ENCODE peak calls at places on chromosomes 3 and 15, in six cellular contexts. K is ovary, X is lower lobe of right lung, I is endodermal cell, Y is tibial nerve, R is PC-3. B is an unnamed sample.
A peak's percentile ranks its signal among the peaks of the same experiment; 100 is the strongest.

GRCh38 chr15:91973481-91973880 is 120.0 kb downstream of the SLCO3A1 start:
- DNase-seq in K (no peak), X (no peak), I (no peak), Y (no peak), R (no peak), B (no peak)

GRCh38 chr3:42179110-42179725 is 86.8 kb downstream of the CCK start:
- DNase-seq in K (peak; percentile 35), X (no peak), I (peak; percentile 74), Y (no peak), R (peak; percentile 97), B (peak; percentile 13)

GRCh38 chr3:179430277-179430870 is 20.9 kb downstream of the GNB4 start:
- DNase-seq in K (no peak), X (no peak), I (no peak), Y (no peak), R (peak; percentile 19), B (no peak)

GRCh38 chr15:66760358-66760967 is 58.4 kb downstream of the SMAD6 start:
- DNase-seq in K (peak; percentile 39), X (no peak), I (no peak), Y (no peak), R (no peak), B (no peak)

GRCh38 chr3:45088543-45088942 is 57.6 kb downstream of the CDCP1 start:
- DNase-seq in K (no peak), X (no peak), I (no peak), Y (no peak), R (peak; percentile 49), B (no peak)

GRCh38 chr15:76060098-76060989 is 559 bp downstream of the TMEM266 start:
- DNase-seq in K (no peak), X (no peak), I (no peak), Y (no peak), R (no peak), B (no peak)

GRCh38 chr3:4977001-4977888 is 2.0 kb upstream of the BHLHE40 start:
- DNase-seq in K (peak; percentile 88), X (peak; percentile 87), I (peak; percentile 91), Y (peak; percentile 62), R (peak; percentile 63), B (no peak)

GRCh38 chr3:11642455-11643162 is 1.1 kb downstream of the VGLL4 start:
- DNase-seq in K (peak; percentile 85), X (peak; percentile 82), I (peak; percentile 77), Y (peak; percentile 68), R (peak; percentile 73), B (no peak)

GRCh38 chr3:49721165-49721860 is 1.8 kb upstream of the AMIGO3 start:
- DNase-seq in K (no peak), X (no peak), I (no peak), Y (no peak), R (no peak), B (no peak)

GRCh38 chr15:57015897-57016296 is 97.5 kb downstream of the TCF12 start:
- DNase-seq in K (no peak), X (no peak), I (no peak), Y (no peak), R (peak; percentile 79), B (no peak)

GRCh38 chr15:90419738-90420487 is 31.9 kb downstream of the IQGAP1 start:
- DNase-seq in K (no peak), X (no peak), I (no peak), Y (no peak), R (peak; percentile 93), B (no peak)

GRCh38 chr15:64519897-64520296 is 59.5 kb downstream of the ZNF609 start:
- DNase-seq in K (no peak), X (no peak), I (no peak), Y (no peak), R (no peak), B (no peak)

GRCh38 chr3:17555525-17555924 is 186.9 kb downstream of the TBC1D5 start:
- DNase-seq in K (no peak), X (no peak), I (no peak), Y (no peak), R (no peak), B (no peak)

GRCh38 chr15:64893481-64894394 is 18.0 kb upstream of the ANKDD1A start:
- DNase-seq in K (peak; percentile 94), X (peak; percentile 95), I (peak; percentile 99), Y (peak; percentile 81), R (peak; percentile 40), B (no peak)

GRCh38 chr3:5181479-5182141 is 5.9 kb upstream of the EDEM1 start:
- DNase-seq in K (no peak), X (no peak), I (no peak), Y (no peak), R (no peak), B (no peak)

GRCh38 chr3:44077267-44077666 is 164.4 kb upstream of the TOPAZ1 start:
- DNase-seq in K (no peak), X (no peak), I (peak; percentile 63), Y (no peak), R (no peak), B (no peak)

GRCh38 chr3:173911446-173911845 is 513.9 kb downstream of the NLGN1 start:
- DNase-seq in K (no peak), X (no peak), I (no peak), Y (no peak), R (no peak), B (no peak)

GRCh38 chr3:31213869-31214486 is 318.7 kb upstream of the STT3B start:
- DNase-seq in K (no peak), X (no peak), I (no peak), Y (no peak), R (peak; percentile 22), B (no peak)

GRCh38 chr3:56758539-56758981 is 43.2 kb downstream of the ARHGEF3 start:
- DNase-seq in K (no peak), X (peak; percentile 55), I (no peak), Y (no peak), R (peak; percentile 84), B (no peak)

GRCh38 chr3:194686816-194687637 is 1.3 kb downstream of the FAM43A start:
- DNase-seq in K (peak; percentile 73), X (peak; percentile 54), I (peak; percentile 77), Y (no peak), R (peak; percentile 34), B (no peak)

GRCh38 chr3:59542276-59542675 is 492.5 kb upstream of the CFAP20DC start:
- DNase-seq in K (no peak), X (no peak), I (no peak), Y (no peak), R (no peak), B (no peak)
- H3K4me1 ChIP-seq in K (no peaks in the 10 kb centered on the region), X (no peaks in the 10 kb centered on the region), I (peaks cover 22% of the 10 kb centered on the region), Y (no peaks in the 10 kb centered on the region), R (no peaks in the 10 kb centered on the region), B (no peaks in the 10 kb centered on the region)

DNA sequence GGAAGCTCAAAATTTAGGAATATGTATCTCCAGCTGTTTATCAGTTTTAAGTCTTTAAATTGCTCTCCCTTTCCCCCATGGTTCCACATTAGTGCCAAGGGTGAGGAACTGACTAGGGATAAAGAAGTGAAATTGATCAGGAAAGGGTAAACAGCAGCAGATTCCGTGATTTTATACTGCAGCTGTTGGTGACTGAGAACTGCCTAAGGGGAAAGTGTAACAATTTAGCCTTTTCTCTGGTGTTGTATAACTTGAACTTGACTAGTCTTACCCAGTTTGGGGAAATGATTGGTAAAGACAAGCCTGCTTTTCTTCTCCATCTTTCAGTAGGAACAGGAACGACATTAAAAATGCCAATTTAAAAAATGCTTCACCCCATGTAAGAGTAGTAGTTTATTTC is 5.0 kb downstream of the SPRED1 start:
- DNase-seq in K (no peak), X (no peak), I (no peak), Y (no peak), R (no peak), B (no peak)
- H3K4me1 ChIP-seq in K (peaks cover 2% of the 10 kb centered on the region), X (peaks cover 62% of the 10 kb centered on the region), I (peaks cover 2% of the 10 kb centered on the region), Y (peaks cover 63% of the 10 kb centered on the region), R (peaks cover 26% of the 10 kb centered on the region), B (peaks cover 27% of the 10 kb centered on the region)

GRCh38 chr3:184758056-184758455 is 46.2 kb upstream of the MAGEF1 start:
- DNase-seq in K (no peak), X (no peak), I (no peak), Y (no peak), R (no peak), B (no peak)
- H3K4me1 ChIP-seq in K (peaks cover 10% of the 10 kb centered on the region), X (peaks cover 14% of the 10 kb centered on the region), I (peaks cover 21% of the 10 kb centered on the region), Y (no peaks in the 10 kb centered on the region), R (no peaks in the 10 kb centered on the region), B (no peaks in the 10 kb centered on the region)

DNA sequence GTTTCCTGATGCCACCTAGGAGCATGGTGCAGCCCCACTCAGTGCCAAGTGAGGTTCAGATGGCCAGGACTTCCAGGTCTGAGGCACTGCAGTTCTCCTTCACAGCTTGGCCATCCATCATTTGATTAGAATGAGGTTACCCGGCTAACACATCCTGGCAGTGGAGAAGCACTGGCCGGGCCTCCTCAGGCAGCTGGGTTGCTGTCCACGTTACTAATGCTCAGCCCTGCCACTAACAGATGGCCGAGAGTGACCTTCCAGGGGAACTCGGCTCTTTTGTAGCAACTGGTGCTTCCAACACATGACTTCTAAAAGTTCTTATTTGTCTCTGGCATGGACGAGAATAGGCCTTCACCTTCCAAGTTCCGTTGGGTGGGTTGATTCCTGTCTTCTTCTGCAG is 204.6 kb upstream of the CFAP20DC start:
- DNase-seq in K (no peak), X (no peak), I (no peak), Y (no peak), R (no peak), B (no peak)
- H3K4me1 ChIP-seq in K (no peaks in the 10 kb centered on the region), X (no peaks in the 10 kb centered on the region), I (peaks cover 8% of the 10 kb centered on the region), Y (no peaks in the 10 kb centered on the region), R (peaks cover 2% of the 10 kb centered on the region), B (no peaks in the 10 kb centered on the region)

GRCh38 chr3:141253811-141254210 is 22.2 kb downstream of the PXYLP1 start:
- DNase-seq in K (no peak), X (no peak), I (no peak), Y (no peak), R (no peak), B (no peak)

GRCh38 chr3:141250828-141251227 is 19.2 kb downstream of the PXYLP1 start:
- DNase-seq in K (no peak), X (no peak), I (no peak), Y (no peak), R (no peak), B (no peak)

GRCh38 chr3:141255864-141256263 is 24.2 kb downstream of the PXYLP1 start:
- DNase-seq in K (no peak), X (no peak), I (peak; percentile 74), Y (no peak), R (no peak), B (no peak)

GRCh38 chr3:141257971-141258370 is 26.3 kb downstream of the PXYLP1 start:
- DNase-seq in K (no peak), X (no peak), I (peak; percentile 38), Y (no peak), R (no peak), B (no peak)

DNA sequence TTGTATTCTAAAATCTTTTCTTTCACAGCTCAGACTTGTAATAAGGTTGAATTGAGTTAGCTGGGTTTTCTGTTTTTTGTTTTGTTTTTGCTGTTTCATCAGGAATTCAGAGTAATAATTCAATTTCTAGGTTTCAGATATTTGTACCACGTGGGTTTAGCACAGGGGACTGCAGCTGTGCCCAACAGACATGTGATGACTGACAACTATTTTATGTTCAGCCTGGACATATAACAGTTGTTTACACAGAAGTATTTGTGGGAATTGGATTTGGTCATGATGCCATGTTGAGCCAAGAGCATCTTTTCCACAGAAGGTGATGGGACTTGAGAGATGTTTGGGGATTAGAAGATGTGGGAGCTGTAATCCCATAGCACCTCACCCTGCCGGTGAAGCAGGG is 23.5 kb downstream of the PXYLP1 start:
- DNase-seq in K (no peak), X (no peak), I (no peak), Y (no peak), R (no peak), B (no peak)
- H3K4me1 ChIP-seq in K (no peaks in the 10 kb centered on the region), X (no peaks in the 10 kb centered on the region), I (no peaks in the 10 kb centered on the region), Y (no peaks in the 10 kb centered on the region), R (no peaks in the 10 kb centered on the region), B (no peaks in the 10 kb centered on the region)

B was measured in Panc1.